ENCODE peak calls at places on chromosomes 16 and 17, in four cellular contexts. L, R, Z and Y are unnamed samples.

GRCh38 chr17:79160980-79161621 is 86.5 kb downstream of the ENGASE start:
- DNase-seq in L (no peak), Z (no peak), R (no peak), Y (no peak)

GRCh38 chr16:11038777-11039176 is 94.4 kb downstream of the CLEC16A start:
- DNase-seq in Z (no peak), L (no peak), R (no peak), Y (no peak)

GRCh38 chr16:78513838-78514237 is 414.4 kb downstream of the WWOX start:
- DNase-seq in Z (no peak), L (no peak), R (no peak), Y (no peak)

GRCh38 chr17:8555062-8555461 is 75.5 kb downstream of the MYH10 start:
- DNase-seq in R (no peak), Z (no peak), L (no peak), Y (no peak)

GRCh38 chr16:56206951-56207350 is 15.7 kb downstream of the GNAO1 start:
- DNase-seq in L (no peak), R (no peak), Z (no peak), Y (no peak)

GRCh38 chr16:12646490-12647274 is 157.0 kb downstream of the CPPED1 start:
- DNase-seq in L (no peak), Z (no peak), R (peak), Y (no peak)

GRCh38 chr16:72859581-72859980 is 188.3 kb downstream of the ZFHX3 start:
- DNase-seq in Z (no peak), L (no peak), R (no peak), Y (no peak)

GRCh38 chr17:50541916-50542688 is 4.9 kb upstream of the SPATA20 start:
- DNase-seq in L (peak), R (peak), Z (peak), Y (peak)

GRCh38 chr16:80996688-80997138 is 10.0 kb downstream of the CMC2 start:
- DNase-seq in R (no peak), Z (no peak), L (no peak), Y (no peak)

GRCh38 chr17:15649861-15650391 is 30.4 kb upstream of the FBXW10B start:
- DNase-seq in Z (no peak), L (no peak), R (peak), Y (no peak)